ENCODE peak calls at places on chromosome 18, in five cellular contexts. B is K562, F is HEK293T, G is SK-N-SH, O is HepG2. D is an unnamed sample.

GRCh38 chr18:11981633-11982366 is 493 bp downstream of the IMPA2 start:
- DNase-seq in O (peak; percentile 92), B (no peak), G (no peak), F (peak; percentile 11), D (no peak)

GRCh38 chr18:79206444-79206843 is 137.2 kb downstream of the ATP9B start:
- DNase-seq in B (no peak), O (no peak), G (no peak), F (no peak), D (no peak)

GRCh38 chr18:7784171-7784570 is 217.1 kb downstream of the PTPRM start:
- DNase-seq in B (no peak), O (no peak), G (no peak), F (no peak), D (no peak)

GRCh38 chr18:79275992-79276391 is 119.7 kb upstream of the NFATC1 start:
- DNase-seq in O (no peak), G (no peak), F (no peak), B (no peak), D (peak; percentile 37)

GRCh38 chr18:75923169-75923568 is 495.7 kb upstream of the SMIM21 start:
- DNase-seq in F (no peak), O (no peak), G (no peak), B (no peak), D (no peak)

GRCh38 chr18:35458677-35459441 is 38.9 kb downstream of the INO80C start:
- DNase-seq in B (peak; percentile 83), F (no peak), G (no peak), O (peak; percentile 86), D (peak; percentile 20)

GRCh38 chr18:63119647-63120046 is 199.9 kb downstream of the BCL2 start:
- DNase-seq in O (peak; percentile 6), G (peak; percentile 59), B (no peak), F (peak; percentile 33), D (no peak)

GRCh38 chr18:11498821-11499220 is 110.6 kb upstream of the SLC35G4 start:
- DNase-seq in F (no peak), B (no peak), G (no peak), O (no peak), D (no peak)

GRCh38 chr18:28112056-28112470 is 64.9 kb downstream of the CDH2 start:
- DNase-seq in F (peak; percentile 15), G (no peak), O (no peak), B (no peak), D (no peak)

GRCh38 chr18:50115095-50115494 is 79.9 kb downstream of the MYO5B start:
- DNase-seq in O (peak; percentile 25), F (no peak), B (no peak), G (no peak), D (no peak)

GRCh38 chr18:40531061-40531460 is 1424.0 kb upstream of the PIK3C3 start:
- DNase-seq in B (no peak), G (no peak), F (no peak), O (no peak), D (no peak)

GRCh38 chr18:3924455-3924854 is 474.5 kb downstream of the TGIF1 start:
- DNase-seq in G (no peak), B (no peak), O (no peak), F (no peak), D (no peak)

GRCh38 chr18:24051256-24051947 is 36.8 kb downstream of the TTC39C start:
- DNase-seq in G (no peak), F (no peak), B (no peak), O (peak; percentile 90), D (peak; percentile 27)

GRCh38 chr18:35245719-35246317 is 5.0 kb downstream of the ZNF397 start:
- DNase-seq in G (no peak), F (no peak), B (no peak), O (no peak), D (no peak)

GRCh38 chr18:54020971-54021370 is 203.5 kb downstream of the MBD2 start:
- DNase-seq in G (no peak), O (no peak), B (no peak), F (no peak), D (no peak)

GRCh38 chr18:56283346-56283745 is 355.0 kb downstream of the TXNL1 start:
- DNase-seq in G (no peak), B (no peak), F (no peak), O (no peak), D (no peak)

GRCh38 chr18:79964330-79965118 is at the start of gene HSBP1L1:
- DNase-seq in G (peak; percentile 85), B (no peak), F (peak; percentile 49), O (peak; percentile 65), D (no peak)

GRCh38 chr18:79007440-79007839 is 27.8 kb downstream of the SALL3 start:
- DNase-seq in B (no peak), F (no peak), G (no peak), O (no peak), D (no peak)

GRCh38 chr18:11906926-11907874 is 917 bp downstream of the MPPE1 start:
- DNase-seq in O (no peak), B (no peak), G (no peak), F (no peak), D (no peak)

GRCh38 chr18:13549879-13550231 is 176.5 kb downstream of the FAM210A start:
- DNase-seq in B (no peak), G (no peak), O (no peak), F (no peak), D (no peak)

GRCh38 chr18:74793746-74794145 is 196.1 kb downstream of the ZNF407 start:
- DNase-seq in G (no peak), B (no peak), F (no peak), O (no peak), D (no peak)

GRCh38 chr18:905948-906415 is 1.3 kb downstream of the ADCYAP1 start:
- DNase-seq in B (no peak), G (peak; percentile 27), O (no peak), F (no peak), D (no peak)

GRCh38 chr18:33673689-33674088 is 95.7 kb downstream of the ASXL3 start:
- DNase-seq in F (no peak), G (no peak), B (no peak), O (no peak), D (no peak)

GRCh38 chr18:62324917-62325805 is at the start of gene TNFRSF11A:
- DNase-seq in G (peak; percentile 88), O (no peak), F (peak; percentile 76), B (peak; percentile 83), D (no peak)

GRCh38 chr18:77218642-77219041 is 31.0 kb upstream of the GALR1 start:
- DNase-seq in G (no peak), O (no peak), B (no peak), F (no peak), D (no peak)

GRCh38 chr18:10041180-10041579 is 127.4 kb downstream of the VAPA start:
- DNase-seq in G (no peak), B (no peak), O (no peak), F (no peak), D (no peak)

GRCh38 chr18:35756506-35757117 is 175.1 kb downstream of the GALNT1 start:
- DNase-seq in F (peak; percentile 87), B (peak; percentile 72), O (peak; percentile 45), G (peak; percentile 67), D (no peak)

GRCh38 chr18:40821596-40822243 is 1133.3 kb upstream of the PIK3C3 start:
- DNase-seq in O (no peak), F (no peak), G (no peak), B (no peak), D (no peak)

GRCh38 chr18:80191907-80192652 is 55.2 kb downstream of the PARD6G start:
- DNase-seq in F (no peak), G (no peak), O (no peak), B (no peak), D (no peak)

GRCh38 chr18:54112356-54112755 is 112.1 kb downstream of the MBD2 start:
- DNase-seq in B (no peak), O (no peak), F (no peak), G (no peak), D (no peak)

GRCh38 chr18:77366067-77366724 is 116.5 kb downstream of the GALR1 start:
- DNase-seq in O (no peak), B (no peak), G (no peak), F (no peak), D (no peak)

GRCh38 chr18:37663446-37663845 is 97.8 kb upstream of the CELF4 start:
- DNase-seq in B (no peak), F (no peak), G (no peak), O (no peak), D (no peak)
- TF ChIP-seq FOXM1 in B (no peak), F (no peak), G (no peak), O (no peak), D (no peak)

DNA sequence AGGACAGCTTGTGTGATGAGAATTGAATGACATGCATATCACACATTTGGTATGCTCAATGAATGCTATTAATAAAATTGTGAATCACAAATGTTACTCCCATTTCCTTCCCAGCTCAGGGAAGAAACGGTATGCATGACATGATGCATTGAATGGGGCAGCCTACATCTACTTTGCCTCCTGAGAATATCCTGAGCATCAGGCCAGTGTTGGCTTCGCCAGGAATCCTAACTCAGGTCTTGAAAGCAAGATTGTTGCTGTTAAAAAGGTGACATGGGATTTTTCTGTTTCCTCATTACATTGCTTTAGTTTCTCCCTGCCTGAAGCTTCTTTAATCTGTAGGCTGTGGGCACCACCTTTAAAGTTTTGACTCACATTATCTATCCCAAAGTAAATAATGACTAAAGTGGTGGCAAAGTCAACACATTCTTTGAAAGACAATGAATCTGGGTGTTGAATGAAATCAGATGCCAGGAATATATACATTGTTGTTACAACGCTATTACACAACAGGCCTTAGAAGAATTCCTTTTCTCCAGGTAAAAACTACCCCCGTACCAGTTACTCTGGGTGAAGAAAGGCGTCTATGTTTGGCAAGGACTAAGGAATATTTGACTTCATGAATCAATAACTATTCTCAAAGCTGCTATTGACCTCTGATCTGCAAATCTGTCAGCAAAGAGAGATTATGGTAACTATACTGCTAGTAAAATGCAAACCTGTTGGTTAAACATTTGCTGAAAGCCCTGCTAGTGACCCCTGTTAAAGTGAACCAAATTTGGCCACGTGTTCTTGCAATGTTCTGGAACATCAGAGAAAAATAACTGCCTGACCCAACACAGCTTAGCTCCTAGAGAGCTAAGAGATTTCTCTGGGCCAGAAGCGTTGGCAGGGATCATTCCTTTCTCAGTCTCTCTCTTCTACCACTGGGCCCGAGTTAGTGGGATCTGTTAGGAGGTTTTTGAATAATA is 30.5 kb upstream of the NEDD4L start:
- DNase-seq in O (peak; percentile 99), B (no peak), F (no peak), G (no peak), D (no peak)
- TF ChIP-seq FOXM1 in O (no peak), B (no peak), F (no peak), G (no peak), D (no peak)

DNA sequence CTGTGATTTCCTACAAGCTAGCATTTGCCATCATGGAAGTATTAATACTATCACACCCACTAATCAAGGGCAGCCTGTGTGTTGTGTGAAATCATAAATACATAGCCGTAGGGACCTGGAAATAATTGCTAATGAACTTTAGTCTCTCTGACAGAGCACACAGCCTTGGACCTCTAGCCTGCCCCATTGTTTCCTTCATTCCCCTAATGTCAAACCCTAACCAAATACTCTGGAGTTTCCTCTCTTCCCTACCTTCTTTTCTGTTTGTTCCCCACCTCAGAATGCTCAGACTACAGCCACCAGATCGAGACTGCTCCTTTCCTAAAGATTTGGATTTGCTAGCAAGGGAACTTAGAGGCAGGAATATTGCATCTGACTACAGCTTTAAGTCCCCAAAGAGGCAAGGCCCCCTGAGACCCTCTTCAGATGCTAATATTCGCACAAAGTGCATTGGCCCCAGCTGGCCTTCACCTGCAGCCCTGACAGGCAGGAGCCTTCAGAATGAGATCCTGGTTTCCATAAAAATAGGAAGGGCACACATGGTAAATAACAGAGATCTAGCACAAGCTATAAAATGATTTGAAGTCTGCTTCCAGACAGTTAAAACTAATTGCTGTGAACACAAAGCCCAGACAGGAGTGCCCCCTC is 279.3 kb upstream of the DCC start:
- DNase-seq in F (no peak), G (no peak), O (peak; percentile 18), B (no peak), D (no peak)
- TF ChIP-seq FOXM1 in F (no peak), G (no peak), O (no peak), B (no peak), D (no peak)

GRCh38 chr18:58298251-58299134 is 254.5 kb downstream of the NEDD4L start:
- DNase-seq in O (no peak), G (no peak), B (peak; percentile 13), F (no peak), D (no peak)
- TF ChIP-seq FOXM1 in O (no peak), G (no peak), B (no peak), F (no peak), D (no peak)

D was measured in GM12878.